ENCODE peak calls at places on chromosomes 5 and 9, in seven cellular contexts. One of them, this sample, is unnamed.
A peak's percentile ranks its signal among the peaks of the same experiment; 100 is the strongest.

GRCh38 chr5:154683101-154683757 is 71.9 kb upstream of the LARP1 start:
- DNase-seq in H1: no peak
- DNase-seq in HEK293T: no peak
- DNase-seq in K562: no peak
- DNase-seq in HCT116: no peak
- DNase-seq in GM12878: no peak
- DNase-seq in HepG2: no peak
- DNase-seq in this sample: no peak

GRCh38 chr9:87433853-87434252 is 63.8 kb upstream of the DAPK1 start:
- DNase-seq in H1: no peak
- DNase-seq in HEK293T: no peak
- DNase-seq in K562: no peak
- DNase-seq in HCT116: no peak
- DNase-seq in GM12878: no peak
- DNase-seq in HepG2: no peak
- DNase-seq in this sample: no peak

GRCh38 chr5:125536582-125536981 is 790.1 kb upstream of the ZNF608 start:
- DNase-seq in H1: no peak
- DNase-seq in HEK293T: no peak
- DNase-seq in K562: no peak
- DNase-seq in HCT116: no peak
- DNase-seq in GM12878: no peak
- DNase-seq in HepG2: no peak
- DNase-seq in this sample: no peak

GRCh38 chr5:21646469-21646868 is 1206.7 kb downstream of the CDH12 start:
- DNase-seq in H1: no peak
- DNase-seq in HEK293T: no peak
- DNase-seq in K562: no peak
- DNase-seq in HCT116: no peak
- DNase-seq in GM12878: no peak
- DNase-seq in HepG2: no peak
- DNase-seq in this sample: no peak

GRCh38 chr5:53027913-53028312 is 38.8 kb downstream of the ITGA2 start:
- DNase-seq in H1: no peak
- DNase-seq in HEK293T: no peak
- DNase-seq in K562: no peak
- DNase-seq in HCT116: no peak
- DNase-seq in GM12878: no peak
- DNase-seq in HepG2: no peak
- DNase-seq in this sample: no peak

GRCh38 chr9:92762781-92763708 is 1.6 kb downstream of the BICD2 start:
- DNase-seq in H1: no peak
- DNase-seq in HEK293T: no peak
- DNase-seq in K562: no peak
- DNase-seq in HCT116: no peak
- DNase-seq in GM12878: no peak
- DNase-seq in HepG2: no peak
- DNase-seq in this sample: no peak

GRCh38 chr5:139837711-139838380 is 42.2 kb downstream of the PSD2 start:
- DNase-seq in H1: no peak
- DNase-seq in HEK293T: no peak
- DNase-seq in K562: no peak
- DNase-seq in HCT116: no peak
- DNase-seq in GM12878: no peak
- DNase-seq in HepG2: no peak
- DNase-seq in this sample: no peak

GRCh38 chr9:125634040-125634717 is 72.8 kb downstream of the MAPKAP1 start:
- DNase-seq in H1: no peak
- DNase-seq in HEK293T: no peak
- DNase-seq in K562: no peak
- DNase-seq in HCT116: no peak
- DNase-seq in GM12878: no peak
- DNase-seq in HepG2: no peak
- DNase-seq in this sample: no peak

GRCh38 chr5:96752341-96753016 is 55.3 kb downstream of the ERAP1 start:
- DNase-seq in H1: no peak
- DNase-seq in HEK293T: peak; percentile 40
- DNase-seq in K562: peak; percentile 47
- DNase-seq in HCT116: peak; percentile 36
- DNase-seq in GM12878: no peak
- DNase-seq in HepG2: peak; percentile 65
- DNase-seq in this sample: no peak

GRCh38 chr9:91421987-91422765 is 1.5 kb downstream of the NFIL3 start:
- DNase-seq in H1: no peak
- DNase-seq in HEK293T: no peak
- DNase-seq in K562: no peak
- DNase-seq in HCT116: no peak
- DNase-seq in GM12878: no peak
- DNase-seq in HepG2: peak; percentile 40
- DNase-seq in this sample: no peak

GRCh38 chr5:65244031-65244430 is 237.7 kb downstream of the ADAMTS6 start:
- DNase-seq in H1: no peak
- DNase-seq in HEK293T: no peak
- DNase-seq in K562: no peak
- DNase-seq in HCT116: no peak
- DNase-seq in GM12878: no peak
- DNase-seq in HepG2: no peak
- DNase-seq in this sample: no peak

GRCh38 chr5:144068926-144069325 is 101.5 kb downstream of the YIPF5 start:
- DNase-seq in H1: no peak
- DNase-seq in HEK293T: no peak
- DNase-seq in K562: no peak
- DNase-seq in HCT116: no peak
- DNase-seq in GM12878: no peak
- DNase-seq in HepG2: no peak
- DNase-seq in this sample: no peak

GRCh38 chr9:68505681-68506409 is 34.8 kb downstream of the TMEM252 start:
- DNase-seq in H1: no peak
- DNase-seq in HEK293T: no peak
- DNase-seq in K562: no peak
- DNase-seq in HCT116: no peak
- DNase-seq in GM12878: no peak
- DNase-seq in HepG2: no peak
- DNase-seq in this sample: no peak

GRCh38 chr9:68507098-68507795 is 33.4 kb downstream of the TMEM252 start:
- DNase-seq in H1: no peak
- DNase-seq in HEK293T: peak; percentile 28
- DNase-seq in K562: peak; percentile 10
- DNase-seq in HCT116: peak; percentile 23
- DNase-seq in GM12878: no peak
- DNase-seq in HepG2: no peak
- DNase-seq in this sample: no peak

GRCh38 chr9:68508547-68508946 is 32.1 kb downstream of the TMEM252 start:
- DNase-seq in H1: no peak
- DNase-seq in HEK293T: no peak
- DNase-seq in K562: peak; percentile 49
- DNase-seq in HCT116: no peak
- DNase-seq in GM12878: no peak
- DNase-seq in HepG2: no peak
- DNase-seq in this sample: no peak

GRCh38 chr9:68509689-68510088 is 31.0 kb downstream of the TMEM252 start:
- DNase-seq in H1: no peak
- DNase-seq in HEK293T: no peak
- DNase-seq in K562: no peak
- DNase-seq in HCT116: no peak
- DNase-seq in GM12878: no peak
- DNase-seq in HepG2: no peak
- DNase-seq in this sample: peak; percentile 36

DNA sequence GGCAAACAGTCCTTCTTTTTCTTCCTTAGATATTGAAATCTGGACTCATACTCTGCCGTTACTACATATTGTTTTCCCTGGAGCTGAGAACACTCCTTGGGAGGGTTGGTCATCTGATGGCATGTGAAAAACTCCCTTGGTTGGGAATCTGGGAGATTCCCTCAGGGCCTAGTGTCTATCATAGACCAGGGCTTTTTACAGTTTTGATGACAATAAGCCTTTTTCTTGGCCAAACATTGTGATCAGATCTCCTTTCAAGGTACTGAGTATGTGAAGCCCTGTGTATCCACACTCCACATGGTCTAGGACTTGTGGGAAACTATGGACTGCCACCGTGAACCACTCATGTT is 32.9 kb downstream of the TMEM252 start:
- DNase-seq in H1: no peak
- DNase-seq in HEK293T: no peak
- DNase-seq in K562: no peak
- DNase-seq in HCT116: no peak
- DNase-seq in GM12878: no peak
- DNase-seq in HepG2: no peak
- DNase-seq in this sample: no peak
- TF ChIP-seq SP1 in H1: no peak
- TF ChIP-seq SP1 in HEK293T: no peak
- TF ChIP-seq SP1 in K562: no peak
- TF ChIP-seq SP1 in HCT116: no peak
- TF ChIP-seq SP1 in GM12878: no peak
- TF ChIP-seq SP1 in HepG2: no peak
- TF ChIP-seq SP1 in this sample: no peak

GRCh38 chr5:127909078-127909477 is 174.5 kb upstream of the SLC12A2 start:
- DNase-seq in H1: no peak
- DNase-seq in HEK293T: peak; percentile 54
- DNase-seq in K562: peak; percentile 8
- DNase-seq in HCT116: peak; percentile 59
- DNase-seq in GM12878: no peak
- DNase-seq in HepG2: peak; percentile 42
- DNase-seq in this sample: peak; percentile 48
- TF ChIP-seq SP1 in H1: no peak
- TF ChIP-seq SP1 in HEK293T: no peak
- TF ChIP-seq SP1 in K562: no peak
- TF ChIP-seq SP1 in HCT116: no peak
- TF ChIP-seq SP1 in GM12878: no peak
- TF ChIP-seq SP1 in HepG2: no peak
- TF ChIP-seq SP1 in this sample: no peak

GRCh38 chr5:137190031-137190430 is 309.1 kb downstream of the SPOCK1 start:
- DNase-seq in H1: no peak
- DNase-seq in HEK293T: no peak
- DNase-seq in K562: no peak
- DNase-seq in HCT116: no peak
- DNase-seq in GM12878: no peak
- DNase-seq in HepG2: no peak
- DNase-seq in this sample: no peak
- TF ChIP-seq SP1 in H1: no peak
- TF ChIP-seq SP1 in HEK293T: no peak
- TF ChIP-seq SP1 in K562: no peak
- TF ChIP-seq SP1 in HCT116: no peak
- TF ChIP-seq SP1 in GM12878: no peak
- TF ChIP-seq SP1 in HepG2: no peak
- TF ChIP-seq SP1 in this sample: no peak

GRCh38 chr5:20245432-20245974 is 257.5 kb upstream of the CDH18 start:
- DNase-seq in H1: no peak
- DNase-seq in HEK293T: no peak
- DNase-seq in K562: no peak
- DNase-seq in HCT116: no peak
- DNase-seq in GM12878: no peak
- DNase-seq in HepG2: no peak
- DNase-seq in this sample: no peak

DNA sequence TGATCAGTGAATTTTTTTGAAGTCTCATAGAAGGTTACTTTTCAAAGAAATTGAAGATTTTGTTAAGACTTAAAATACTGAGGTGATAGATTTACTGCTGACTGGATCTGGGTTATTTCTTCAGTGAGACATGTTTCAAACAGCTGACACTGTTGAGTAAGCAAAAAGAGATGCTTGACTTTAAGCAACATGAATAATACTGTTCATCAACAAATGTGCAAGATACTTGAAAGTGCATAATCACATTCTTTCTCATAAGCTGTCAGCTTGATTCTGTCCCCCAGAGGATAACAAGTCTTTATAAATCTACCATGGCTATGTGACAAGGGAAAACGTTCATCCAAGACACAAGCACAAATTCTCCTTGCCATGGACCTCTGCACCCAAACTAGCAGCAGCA is 260.1 kb upstream of the CDH18 start:
- DNase-seq in H1: no peak
- DNase-seq in HEK293T: no peak
- DNase-seq in K562: no peak
- DNase-seq in HCT116: no peak
- DNase-seq in GM12878: no peak
- DNase-seq in HepG2: no peak
- DNase-seq in this sample: no peak
- TF ChIP-seq SP1 in H1: no peak
- TF ChIP-seq SP1 in HEK293T: no peak
- TF ChIP-seq SP1 in K562: no peak
- TF ChIP-seq SP1 in HCT116: no peak
- TF ChIP-seq SP1 in GM12878: no peak
- TF ChIP-seq SP1 in HepG2: no peak
- TF ChIP-seq SP1 in this sample: no peak

DNA sequence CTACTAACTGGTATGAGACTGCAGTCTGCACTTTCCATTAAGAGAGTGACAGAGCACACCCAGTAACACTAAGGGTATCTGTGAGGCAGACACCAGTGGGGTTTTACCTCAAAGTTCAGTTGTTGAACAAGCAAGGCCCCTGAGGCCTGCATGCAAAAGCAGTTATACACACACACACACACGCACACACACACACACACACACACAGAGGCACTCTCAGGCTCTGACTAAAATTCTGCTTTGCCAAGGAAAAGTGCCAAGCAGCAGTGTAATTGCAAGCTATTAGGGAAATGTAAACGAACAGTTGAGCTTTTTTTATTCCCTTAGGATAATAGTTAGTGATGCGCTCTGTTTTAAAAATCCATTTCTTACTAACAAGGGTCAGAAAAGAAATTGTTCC is 377.1 kb downstream of the SPOCK1 start:
- DNase-seq in H1: no peak
- DNase-seq in HEK293T: no peak
- DNase-seq in K562: no peak
- DNase-seq in HCT116: no peak
- DNase-seq in GM12878: no peak
- DNase-seq in HepG2: no peak
- DNase-seq in this sample: no peak
- TF ChIP-seq SP1 in H1: no peak
- TF ChIP-seq SP1 in HEK293T: no peak
- TF ChIP-seq SP1 in K562: no peak
- TF ChIP-seq SP1 in HCT116: no peak
- TF ChIP-seq SP1 in GM12878: no peak
- TF ChIP-seq SP1 in HepG2: no peak
- TF ChIP-seq SP1 in this sample: no peak

GRCh38 chr5:119287547-119288073 is 68.2 kb upstream of the TNFAIP8 start:
- DNase-seq in H1: no peak
- DNase-seq in HEK293T: no peak
- DNase-seq in K562: no peak
- DNase-seq in HCT116: no peak
- DNase-seq in GM12878: no peak
- DNase-seq in HepG2: no peak
- DNase-seq in this sample: no peak
- TF ChIP-seq SP1 in H1: no peak
- TF ChIP-seq SP1 in HEK293T: no peak
- TF ChIP-seq SP1 in K562: no peak
- TF ChIP-seq SP1 in HCT116: no peak
- TF ChIP-seq SP1 in GM12878: no peak
- TF ChIP-seq SP1 in HepG2: no peak
- TF ChIP-seq SP1 in this sample: no peak

This sample was measured in WTC11.